ENCODE peak calls at places on chromosome 4, in nine cellular contexts. N is AG20443; K is lower lobe of right lung; Z is SHP77; W is NCI-H1105; V is Right ventricle myocardium inferior; G is stimulated activated CD4-positive, alpha-beta T cell treated with anti-CD3 and anti-CD28 coated beads, Interleukin-15, amount 100 ng/mL, for 24 hours; H is smooth muscle cell of the brain vasculature; X is mucosa of gallbladder. O is an unnamed sample.

GRCh38 chr4:47184071-47184470 is 152.7 kb downstream of the GABRB1 start:
- DNase-seq in N (no peak), K (no peak), Z (no peak), W (no peak), V (no peak), G (no peak), H (no peak), X (no peak), O (no peak)

GRCh38 chr4:3409571-3410091 is 32.1 kb upstream of the HGFAC start:
- DNase-seq in N (no peak), K (no peak), Z (no peak), W (no peak), V (peak), G (no peak), H (no peak), X (no peak), O (no peak)

GRCh38 chr4:158949094-158949493 is 153.8 kb upstream of the RAPGEF2 start:
- DNase-seq in N (peak), K (no peak), Z (no peak), W (no peak), V (no peak), G (no peak), H (peak), X (no peak), O (no peak)

GRCh38 chr4:27474691-27475090 is 614.0 kb downstream of the STIM2 start:
- DNase-seq in N (no peak), K (no peak), Z (no peak), W (no peak), V (no peak), G (no peak), H (no peak), X (no peak), O (no peak)

GRCh38 chr4:156560701-156561100 is 410.9 kb downstream of the PDGFC start:
- DNase-seq in N (no peak), K (no peak), Z (no peak), W (no peak), V (no peak), G (no peak), H (no peak), X (no peak), O (no peak)

GRCh38 chr4:148443550-148444295 is 1.5 kb upstream of the NR3C2 start:
- DNase-seq in N (peak), K (peak), Z (no peak), W (no peak), V (peak), G (peak), H (no peak), X (peak), O (no peak)

GRCh38 chr4:101594588-101594987 is 195.9 kb upstream of the BANK1 start:
- DNase-seq in N (no peak), K (no peak), Z (no peak), W (no peak), V (no peak), G (no peak), H (no peak), X (no peak), O (no peak)

GRCh38 chr4:76011700-76012387 is 4.5 kb upstream of the CXCL9 start:
- DNase-seq in N (peak), K (no peak), Z (no peak), W (no peak), V (peak), G (no peak), H (peak), X (peak), O (no peak)

GRCh38 chr4:37389967-37390580 is 145.5 kb downstream of the NWD2 start:
- DNase-seq in N (peak), K (no peak), Z (peak), W (peak), V (no peak), G (peak), H (peak), X (peak), O (peak)